ENCODE peak calls at places on chromosomes 6 and 20, in ten cellular contexts. S is neural progenitor cell, L is Peyer's patch, W is heart left ventricle, B is upper lobe of left lung, K is tibial nerve, T is dorsolateral prefrontal cortex, R is BJ, E is brain microvascular endothelial cell, V is adrenal gland. H is an unnamed sample.

GRCh38 chr6:42569102-42570028 is 5.5 kb downstream of the UBR2 start:
- DNase-seq in B (no peak), W (no peak), E (peak; percentile 90), R (peak; percentile 81), S (no peak), T (no peak), K (no peak), V (no peak), L (no peak), H (no peak)

GRCh38 chr20:37984018-37984785 is 49.1 kb downstream of the TTI1 start:
- DNase-seq in V (peak; percentile 62), W (no peak), T (no peak), K (no peak), R (no peak), E (no peak), S (no peak), L (no peak), B (no peak), H (no peak)

GRCh38 chr6:162157157-162157556 is 570.4 kb downstream of the PRKN start:
- DNase-seq in T (no peak), L (no peak), K (no peak), S (no peak), W (no peak), R (no peak), V (no peak), B (no peak), E (no peak), H (no peak)

GRCh38 chr20:6708010-6708409 is 59.5 kb upstream of the BMP2 start:
- DNase-seq in T (no peak), R (no peak), S (peak; percentile 41), E (peak; percentile 88), W (peak; percentile 73), B (peak; percentile 83), L (peak; percentile 80), K (peak; percentile 34), V (no peak), H (no peak)

GRCh38 chr6:150534514-150534913 is 65.2 kb upstream of the PLEKHG1 start:
- DNase-seq in R (no peak), T (no peak), B (peak; percentile 50), E (no peak), S (no peak), L (no peak), W (no peak), V (no peak), K (no peak), H (no peak)

GRCh38 chr6:110053395-110054240 is 75.5 kb downstream of the GPR6 start:
- DNase-seq in R (no peak), L (no peak), E (peak; percentile 40), S (peak; percentile 82), V (peak; percentile 52), T (no peak), W (no peak), B (no peak), K (no peak), H (no peak)

GRCh38 chr20:19626896-19627295 is 131.2 kb upstream of the RIN2 start:
- DNase-seq in T (no peak), B (no peak), W (no peak), E (peak; percentile 1), V (no peak), K (no peak), L (no peak), R (no peak), S (no peak), H (no peak)

GRCh38 chr6:38773338-38773737 is 58.2 kb downstream of the DNAH8 start:
- DNase-seq in K (no peak), W (no peak), T (no peak), B (no peak), L (no peak), V (peak; percentile 20), E (no peak), R (no peak), S (peak; percentile 59), H (no peak)

GRCh38 chr20:2086177-2086979 is 15.2 kb upstream of the STK35 start:
- DNase-seq in T (no peak), R (no peak), K (no peak), V (no peak), E (no peak), S (no peak), W (no peak), B (no peak), L (no peak), H (no peak)
- TF ChIP-seq CTCF in T (peak; percentile 23), R (peak; percentile 45), K (no peak), V (peak; percentile 7), E (peak; percentile 35), S (peak; percentile 12), W (peak; percentile 37), B (no peak), L (no peak), H (no peak)

GRCh38 chr6:53854843-53855567 is 60.2 kb downstream of the LRRC1 start:
- DNase-seq in K (no peak), S (no peak), L (no peak), T (no peak), W (no peak), B (no peak), R (no peak), V (no peak), E (no peak), H (no peak)

GRCh38 chr6:53850527-53850926 is 55.7 kb downstream of the LRRC1 start:
- DNase-seq in S (no peak), K (no peak), T (no peak), W (no peak), V (no peak), B (no peak), L (no peak), R (no peak), E (no peak), H (no peak)

GRCh38 chr6:53847796-53848314 is 53.0 kb downstream of the LRRC1 start:
- DNase-seq in L (no peak), W (no peak), B (no peak), R (no peak), E (no peak), S (no peak), V (no peak), K (no peak), T (no peak), H (no peak)

GRCh38 chr6:53852805-53853204 is 58.0 kb downstream of the LRRC1 start:
- DNase-seq in B (no peak), R (no peak), K (no peak), V (no peak), E (no peak), L (no peak), W (no peak), T (no peak), S (no peak), H (no peak)

DNA sequence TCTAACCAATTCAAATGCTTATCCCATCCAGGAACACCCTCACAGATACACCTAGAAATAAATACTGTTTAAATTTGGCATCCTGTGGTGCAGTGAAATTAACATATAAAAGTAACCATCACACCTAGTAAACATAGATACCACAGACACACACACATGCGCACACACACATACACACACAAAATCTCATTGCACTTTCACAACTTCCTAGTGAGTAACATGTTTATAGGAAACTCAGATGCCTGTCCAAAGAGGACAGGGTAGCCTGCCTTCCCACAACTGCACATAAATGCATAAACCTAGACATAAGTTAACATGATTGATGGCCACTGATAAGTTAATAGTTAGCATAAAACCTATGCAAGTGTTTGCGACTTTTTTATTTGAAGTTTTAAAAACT is 56.8 kb downstream of the LRRC1 start:
- DNase-seq in W (no peak), L (no peak), K (no peak), R (no peak), V (no peak), E (no peak), T (no peak), S (no peak), B (no peak), H (no peak)
- H3K4me3 ChIP-seq in W (no peak overlapping the region), L (no peak overlapping the region), K (no peak overlapping the region), R (no peak overlapping the region), V (no peak overlapping the region), E (no peak overlapping the region), T (no peak overlapping the region), S (no peak overlapping the region), B (no peak overlapping the region), H (no peak overlapping the region)

DNA sequence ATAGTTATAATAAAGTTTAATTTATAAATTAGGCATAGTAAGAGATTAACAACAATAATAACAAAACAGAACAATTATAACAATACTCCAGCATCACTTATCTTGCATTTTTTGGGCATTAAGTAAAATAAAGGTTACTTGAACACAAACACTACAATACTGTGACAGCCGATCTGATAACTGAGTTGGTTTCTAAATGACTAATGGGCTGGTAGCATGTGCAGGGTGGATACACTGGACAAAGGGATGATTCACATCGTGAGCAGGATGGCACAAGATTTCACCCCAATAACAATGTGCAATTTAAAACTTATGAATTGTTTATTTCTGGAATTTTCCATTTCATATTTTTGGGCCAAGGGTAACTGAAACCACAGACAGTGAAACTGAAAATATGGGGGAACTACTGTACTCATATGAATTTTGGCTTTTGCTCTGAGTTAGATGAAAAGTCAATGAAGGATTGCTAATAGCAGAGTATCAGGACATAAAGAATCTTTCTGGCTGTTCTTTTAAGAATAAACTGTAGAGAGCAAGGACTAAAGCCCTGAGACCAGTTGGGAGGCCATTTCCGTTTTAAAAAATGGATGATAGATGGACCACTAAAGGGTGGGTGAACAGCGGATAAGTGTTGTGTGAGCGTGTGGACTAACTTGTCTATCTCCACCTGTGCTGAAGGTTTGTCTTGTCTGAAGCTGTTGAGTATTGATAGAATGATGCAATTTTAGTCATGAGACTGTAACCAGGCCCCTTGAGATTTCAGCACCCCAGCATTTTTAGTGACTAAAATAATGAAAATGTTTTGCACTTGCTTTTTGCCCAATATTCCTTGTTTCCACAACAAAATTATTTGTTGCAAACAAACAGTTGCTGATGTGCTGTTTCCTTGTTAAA is 8.2 kb downstream of the SPINT3 start:
- DNase-seq in L (no peak), E (no peak), S (no peak), T (no peak), W (no peak), B (no peak), K (no peak), V (no peak), R (no peak), H (no peak)
- H3K27me3 ChIP-seq in L (no peaks in the 10 kb centered on the region), E (no peaks in the 10 kb centered on the region), S (no peaks in the 10 kb centered on the region), T (no peaks in the 10 kb centered on the region), W (peaks cover 12% of the 10 kb centered on the region), B (no peaks in the 10 kb centered on the region), K (no peaks in the 10 kb centered on the region), V (peaks cover 15% of the 10 kb centered on the region), R (no peaks in the 10 kb centered on the region), H (no peaks in the 10 kb centered on the region)

GRCh38 chr6:41543087-41543486 is 3.1 kb upstream of the FOXP4 start:
- DNase-seq in K (no peak), W (no peak), S (no peak), L (no peak), V (no peak), E (no peak), B (no peak), T (no peak), R (no peak), H (no peak)

GRCh38 chr6:41546475-41546865 is 289 bp downstream of the FOXP4 start:
- DNase-seq in B (peak; percentile 94), V (no peak), S (no peak), L (no peak), R (no peak), K (no peak), E (no peak), W (no peak), T (no peak), H (no peak)

GRCh38 chr6:41545703-41546474 is at the start of gene FOXP4:
- DNase-seq in W (peak; percentile 93), E (peak; percentile 92), R (peak; percentile 35), K (peak; percentile 84), S (peak; percentile 96), L (peak; percentile 91), T (peak; percentile 88), B (peak; percentile 89), V (peak; percentile 91), H (peak; percentile 91)

GRCh38 chr6:41546866-41547798 is 951 bp downstream of the FOXP4 start:
- DNase-seq in R (no peak), V (peak; percentile 47), L (peak; percentile 72), E (peak; percentile 25), W (peak; percentile 70), S (peak; percentile 77), T (no peak), K (no peak), B (peak; percentile 91), H (peak; percentile 57)

DNA sequence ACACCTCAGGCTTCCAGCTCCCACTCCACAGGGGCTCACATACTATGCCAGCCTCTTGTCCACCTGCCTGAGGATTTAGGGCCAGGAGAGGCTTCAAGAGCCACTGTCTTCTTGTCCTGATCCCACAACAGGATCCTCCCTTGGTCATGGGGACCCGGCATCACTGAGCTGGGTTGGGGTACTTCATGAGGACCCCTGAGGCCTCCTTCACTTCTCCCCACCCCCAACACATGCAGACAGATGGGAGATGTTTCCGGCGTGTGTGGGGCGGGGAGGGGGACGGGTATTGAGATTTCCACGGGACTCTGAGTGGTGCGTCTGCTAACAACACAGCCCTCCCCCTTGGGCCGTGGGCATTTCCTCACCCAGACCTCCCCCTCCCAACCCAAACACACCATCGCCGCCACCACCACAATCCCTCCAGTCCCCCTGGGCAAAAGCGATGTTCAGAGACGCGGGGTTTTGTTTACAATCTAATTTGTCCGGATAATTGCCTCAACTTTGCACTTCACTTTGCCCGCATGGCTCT is 943 bp upstream of the FOXP4 start:
- DNase-seq in E (no peak), S (no peak), K (no peak), V (no peak), W (no peak), T (no peak), R (no peak), L (no peak), B (no peak), H (no peak)
- TF ChIP-seq CTCF in E (no peak), S (no peak), K (no peak), V (no peak), W (no peak), T (no peak), R (no peak), L (no peak), B (no peak), H (no peak)

H was measured in ovary.